ENCODE peak calls at places on chromosome 16, in four cellular contexts. One of them, this sample, is unnamed.

GRCh38 chr16:19093631-19094541 is 19.9 kb upstream of the ITPRIPL2 start:
- DNase-seq in heart left ventricle: no peak
- DNase-seq in tibial nerve: no peak
- DNase-seq in mucosa of descending colon: no peak
- DNase-seq in this sample: no peak

GRCh38 chr16:51538707-51539604 is 387.9 kb upstream of the SALL1 start:
- DNase-seq in heart left ventricle: no peak
- DNase-seq in tibial nerve: no peak
- DNase-seq in mucosa of descending colon: no peak
- DNase-seq in this sample: no peak

GRCh38 chr16:84150926-84151325 is 5.8 kb downstream of the DNAAF1 start:
- DNase-seq in heart left ventricle: no peak
- DNase-seq in tibial nerve: no peak
- DNase-seq in mucosa of descending colon: no peak
- DNase-seq in this sample: no peak

GRCh38 chr16:67169642-67170167 is 633 bp upstream of the NOL3 start:
- DNase-seq in heart left ventricle: no peak
- DNase-seq in tibial nerve: no peak
- DNase-seq in mucosa of descending colon: peak
- DNase-seq in this sample: no peak

GRCh38 chr16:12314786-12315185 is 338.3 kb downstream of the SNX29 start:
- DNase-seq in heart left ventricle: no peak
- DNase-seq in tibial nerve: no peak
- DNase-seq in mucosa of descending colon: no peak
- DNase-seq in this sample: no peak

GRCh38 chr16:85418978-85419491 is 194.1 kb upstream of the GSE1 start:
- DNase-seq in heart left ventricle: no peak
- DNase-seq in tibial nerve: no peak
- DNase-seq in mucosa of descending colon: peak
- DNase-seq in this sample: no peak

GRCh38 chr16:2821483-2822157 is 4.6 kb downstream of the PRSS21 start:
- DNase-seq in heart left ventricle: no peak
- DNase-seq in tibial nerve: peak
- DNase-seq in mucosa of descending colon: no peak
- DNase-seq in this sample: no peak

GRCh38 chr16:72013389-72013788 is 4.8 kb downstream of the DHODH start:
- DNase-seq in heart left ventricle: peak
- DNase-seq in tibial nerve: no peak
- DNase-seq in mucosa of descending colon: no peak
- DNase-seq in this sample: no peak

GRCh38 chr16:11989238-11990160 is 13.0 kb downstream of the SNX29 start:
- DNase-seq in heart left ventricle: peak
- DNase-seq in tibial nerve: no peak
- DNase-seq in mucosa of descending colon: no peak
- DNase-seq in this sample: no peak

GRCh38 chr16:65524231-65524630 is 402.4 kb upstream of the CDH11 start:
- DNase-seq in heart left ventricle: no peak
- DNase-seq in tibial nerve: no peak
- DNase-seq in mucosa of descending colon: no peak
- DNase-seq in this sample: no peak

GRCh38 chr16:66566051-66566901 is at the start of gene CMTM1:
- DNase-seq in heart left ventricle: no peak
- DNase-seq in tibial nerve: no peak
- DNase-seq in mucosa of descending colon: no peak
- DNase-seq in this sample: no peak

GRCh38 chr16:3058173-3059030 is 7.0 kb upstream of the IL32 start:
- DNase-seq in heart left ventricle: peak
- DNase-seq in tibial nerve: no peak
- DNase-seq in mucosa of descending colon: peak
- DNase-seq in this sample: peak

GRCh38 chr16:78659668-78660217 is 560.3 kb downstream of the WWOX start:
- DNase-seq in heart left ventricle: no peak
- DNase-seq in tibial nerve: no peak
- DNase-seq in mucosa of descending colon: no peak
- DNase-seq in this sample: no peak

GRCh38 chr16:23668225-23668624 is 10.5 kb upstream of the PLK1 start:
- DNase-seq in heart left ventricle: no peak
- DNase-seq in tibial nerve: no peak
- DNase-seq in mucosa of descending colon: no peak
- DNase-seq in this sample: no peak

GRCh38 chr16:49463529-49463928 is 89.9 kb downstream of the C16orf78 start:
- DNase-seq in heart left ventricle: no peak
- DNase-seq in tibial nerve: no peak
- DNase-seq in mucosa of descending colon: no peak
- DNase-seq in this sample: no peak

GRCh38 chr16:12801511-12802042 is 2.1 kb downstream of the CPPED1 start:
- DNase-seq in heart left ventricle: peak
- DNase-seq in tibial nerve: no peak
- DNase-seq in mucosa of descending colon: no peak
- DNase-seq in this sample: no peak

GRCh38 chr16:49276646-49277385 is 4.8 kb downstream of the CBLN1 start:
- DNase-seq in heart left ventricle: no peak
- DNase-seq in tibial nerve: no peak
- DNase-seq in mucosa of descending colon: no peak
- DNase-seq in this sample: no peak

GRCh38 chr16:67441907-67442306 is 11.0 kb downstream of the HSD11B2 start:
- DNase-seq in heart left ventricle: no peak
- DNase-seq in tibial nerve: no peak
- DNase-seq in mucosa of descending colon: no peak
- DNase-seq in this sample: no peak

GRCh38 chr16:56969769-56970168 is 8.0 kb downstream of the CETP start:
- DNase-seq in heart left ventricle: no peak
- DNase-seq in tibial nerve: no peak
- DNase-seq in mucosa of descending colon: no peak
- DNase-seq in this sample: no peak

GRCh38 chr16:19114359-19115147 is 789 bp downstream of the ITPRIPL2 start:
- DNase-seq in heart left ventricle: peak
- DNase-seq in tibial nerve: peak
- DNase-seq in mucosa of descending colon: peak
- DNase-seq in this sample: peak

GRCh38 chr16:23877107-23878070 is 41.6 kb downstream of the PRKCB start:
- DNase-seq in heart left ventricle: no peak
- DNase-seq in tibial nerve: no peak
- DNase-seq in mucosa of descending colon: no peak
- DNase-seq in this sample: no peak

GRCh38 chr16:75471723-75472634 is 7.5 kb upstream of the TMEM170A start:
- DNase-seq in heart left ventricle: peak
- DNase-seq in tibial nerve: peak
- DNase-seq in mucosa of descending colon: no peak
- DNase-seq in this sample: no peak

GRCh38 chr16:78925071-78925714 is 675.3 kb downstream of the MAF start:
- DNase-seq in heart left ventricle: no peak
- DNase-seq in tibial nerve: no peak
- DNase-seq in mucosa of descending colon: no peak
- DNase-seq in this sample: peak

GRCh38 chr16:50360779-50361178 is 8.0 kb downstream of the BRD7 start:
- DNase-seq in heart left ventricle: no peak
- DNase-seq in tibial nerve: no peak
- DNase-seq in mucosa of descending colon: no peak
- DNase-seq in this sample: no peak

GRCh38 chr16:7644171-7644570 is 311.5 kb downstream of the RBFOX1 start:
- DNase-seq in heart left ventricle: no peak
- DNase-seq in tibial nerve: no peak
- DNase-seq in mucosa of descending colon: no peak
- DNase-seq in this sample: no peak

GRCh38 chr16:23101012-23101550 is 48.2 kb downstream of the USP31 start:
- DNase-seq in heart left ventricle: no peak
- DNase-seq in tibial nerve: no peak
- DNase-seq in mucosa of descending colon: no peak
- DNase-seq in this sample: no peak

GRCh38 chr16:12815361-12815760 is 11.7 kb upstream of the CPPED1 start:
- DNase-seq in heart left ventricle: no peak
- DNase-seq in tibial nerve: no peak
- DNase-seq in mucosa of descending colon: no peak
- DNase-seq in this sample: no peak

GRCh38 chr16:69465083-69465721 is 40.8 kb downstream of the CYB5B start:
- DNase-seq in heart left ventricle: no peak
- DNase-seq in tibial nerve: no peak
- DNase-seq in mucosa of descending colon: no peak
- DNase-seq in this sample: no peak

GRCh38 chr16:73319747-73320146 is 271.8 kb upstream of the ZFHX3 start:
- DNase-seq in heart left ventricle: no peak
- DNase-seq in tibial nerve: no peak
- DNase-seq in mucosa of descending colon: no peak
- DNase-seq in this sample: no peak

GRCh38 chr16:15509593-15510520 is 75.5 kb downstream of the BMERB1 start:
- DNase-seq in heart left ventricle: no peak
- DNase-seq in tibial nerve: no peak
- DNase-seq in mucosa of descending colon: no peak
- DNase-seq in this sample: no peak

GRCh38 chr16:65489531-65490023 is 367.7 kb upstream of the CDH11 start:
- DNase-seq in heart left ventricle: no peak
- DNase-seq in tibial nerve: no peak
- DNase-seq in mucosa of descending colon: no peak
- DNase-seq in this sample: no peak

DNA sequence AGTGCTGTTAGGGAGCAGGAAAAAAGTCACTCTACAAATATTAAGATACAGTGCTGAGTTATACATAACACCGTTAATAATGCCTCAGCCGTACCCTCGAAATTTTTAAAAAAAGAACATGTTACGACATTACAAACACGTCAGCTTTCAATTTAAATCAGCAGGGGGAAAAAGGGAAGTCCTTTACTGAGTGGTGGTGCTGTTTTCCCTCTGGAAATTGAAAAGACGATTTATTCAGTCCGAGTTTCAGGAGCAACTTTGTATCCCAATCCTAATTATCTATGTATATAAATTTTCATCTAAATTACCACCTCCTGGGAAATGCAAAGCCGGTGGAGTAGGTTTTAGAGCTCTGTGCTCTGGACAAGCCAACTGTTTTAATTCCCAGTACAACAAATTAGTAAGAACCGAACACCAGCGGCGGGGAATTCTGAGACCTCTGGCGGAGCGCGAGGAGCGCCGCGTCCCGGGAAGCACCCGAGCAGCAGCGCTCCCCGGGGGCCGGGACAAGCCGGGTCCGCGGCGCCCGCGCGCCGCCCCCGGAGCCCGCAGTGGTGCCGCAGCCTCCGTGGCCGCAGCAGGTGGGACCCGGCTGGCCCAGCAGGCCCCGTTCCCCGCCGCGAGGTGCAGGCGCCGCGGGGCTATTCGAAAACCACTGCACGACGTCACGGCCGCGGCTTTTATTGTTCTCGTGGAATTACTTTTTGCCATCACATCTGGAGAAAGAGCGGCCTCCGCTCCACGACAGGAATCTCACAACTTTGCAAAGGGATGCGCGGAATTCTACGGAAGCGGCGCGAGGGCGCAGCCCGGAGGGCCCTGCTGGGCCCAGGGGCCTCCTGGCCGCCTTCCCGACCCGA is 1.0 kb downstream of the NETO2 start:
- DNase-seq in heart left ventricle: peak
- DNase-seq in tibial nerve: no peak
- DNase-seq in mucosa of descending colon: peak
- DNase-seq in this sample: peak
- TF ChIP-seq CTCF in heart left ventricle: no peak
- TF ChIP-seq CTCF in tibial nerve: no peak
- TF ChIP-seq CTCF in mucosa of descending colon: no peak
- TF ChIP-seq CTCF in this sample: no peak

DNA sequence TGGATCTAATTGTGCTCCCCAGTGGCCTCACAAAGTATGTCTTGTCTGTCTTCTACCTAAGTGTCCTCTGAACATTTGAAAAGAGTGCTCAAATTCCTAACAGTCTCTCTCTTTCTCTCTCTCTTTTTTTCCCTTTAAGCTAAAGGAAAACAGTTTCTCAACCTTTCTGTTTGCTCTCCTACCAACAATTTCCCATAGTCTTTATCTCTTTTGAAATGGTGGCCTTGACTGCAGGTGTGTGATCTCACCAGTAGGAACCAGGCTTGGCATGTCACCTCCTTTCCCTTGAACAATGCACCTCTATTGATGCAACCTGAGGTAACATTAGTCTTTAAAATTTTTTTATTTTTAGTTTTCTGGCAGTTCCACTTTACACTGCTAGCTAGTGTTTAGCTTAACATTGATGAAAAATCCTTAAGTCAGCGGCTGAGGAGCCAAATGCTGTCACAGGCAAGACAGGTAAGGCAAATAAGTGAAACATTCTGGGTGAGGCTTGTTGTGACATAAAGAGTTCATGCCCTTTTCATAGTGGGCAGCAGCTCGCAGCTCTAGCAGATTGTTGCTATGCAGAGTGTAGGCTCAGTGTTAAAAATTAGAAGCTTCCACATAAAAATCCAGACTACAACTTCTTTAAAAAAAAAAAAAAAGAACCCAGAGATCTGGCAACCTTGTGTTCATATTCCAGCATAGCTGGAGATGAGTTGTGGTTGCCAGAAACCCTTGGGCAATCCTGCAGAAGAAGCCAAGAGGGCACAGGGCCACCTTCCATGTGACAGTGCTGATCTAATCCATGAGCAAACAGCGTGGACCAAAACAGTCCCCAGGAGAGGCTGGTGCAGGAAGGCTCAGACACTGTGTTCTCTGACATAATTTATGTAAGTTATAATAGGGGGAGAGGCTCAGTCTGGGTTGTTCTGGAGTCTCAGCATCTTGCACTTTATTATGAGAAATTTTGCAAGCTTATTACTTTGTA is 273.6 kb downstream of the HAPSTR1 start:
- DNase-seq in heart left ventricle: peak
- DNase-seq in tibial nerve: peak
- DNase-seq in mucosa of descending colon: peak
- DNase-seq in this sample: peak
- TF ChIP-seq CTCF in heart left ventricle: no peak
- TF ChIP-seq CTCF in tibial nerve: no peak
- TF ChIP-seq CTCF in mucosa of descending colon: no peak
- TF ChIP-seq CTCF in this sample: no peak

GRCh38 chr16:89410794-89411309 is 79.5 kb downstream of the ANKRD11 start:
- DNase-seq in heart left ventricle: peak
- DNase-seq in tibial nerve: peak
- DNase-seq in mucosa of descending colon: peak
- DNase-seq in this sample: peak
- TF ChIP-seq CTCF in heart left ventricle: no peak
- TF ChIP-seq CTCF in tibial nerve: no peak
- TF ChIP-seq CTCF in mucosa of descending colon: no peak
- TF ChIP-seq CTCF in this sample: peak

DNA sequence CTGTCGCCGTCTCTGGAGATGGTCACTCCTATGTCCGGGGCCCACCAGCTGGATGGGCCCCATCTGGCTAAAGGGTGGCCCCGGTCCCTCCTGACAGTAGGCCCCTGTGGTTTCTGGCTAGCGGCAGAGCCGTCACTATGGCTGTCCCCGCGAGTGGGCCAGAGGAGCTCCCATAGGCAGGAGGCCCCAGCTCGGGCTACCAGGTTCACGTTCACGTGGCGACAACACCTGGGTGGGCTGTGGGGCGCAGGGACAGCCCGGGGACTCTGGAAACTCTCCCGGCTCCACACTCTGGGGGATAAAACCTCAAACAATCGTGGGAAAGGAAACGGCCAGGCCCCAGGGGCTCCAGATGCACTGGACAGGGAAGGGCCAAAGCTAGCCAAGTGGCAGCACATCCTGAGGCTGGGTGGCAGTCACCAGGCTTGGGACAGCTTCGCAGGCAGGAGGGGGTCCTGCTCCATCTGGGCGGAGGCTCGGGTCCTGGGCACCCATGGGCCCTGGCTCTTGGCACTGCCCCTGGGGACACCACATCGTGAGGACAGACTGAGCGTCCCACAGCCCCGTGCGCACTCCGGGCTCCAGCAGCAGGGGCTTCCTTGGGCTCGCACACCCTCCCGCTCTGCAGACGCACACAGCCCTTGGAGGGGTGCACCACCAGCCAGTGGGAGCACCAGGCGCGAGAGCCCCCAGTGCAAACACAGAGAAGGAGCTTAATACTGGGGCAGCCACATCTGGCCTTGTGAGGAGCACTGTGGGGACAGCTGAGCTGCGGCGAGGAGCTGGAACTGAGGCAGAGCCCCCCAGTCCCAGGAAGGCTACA is 4.5 kb downstream of the RNF166 start:
- DNase-seq in heart left ventricle: no peak
- DNase-seq in tibial nerve: no peak
- DNase-seq in mucosa of descending colon: no peak
- DNase-seq in this sample: peak
- TF ChIP-seq CTCF in heart left ventricle: no peak
- TF ChIP-seq CTCF in tibial nerve: no peak
- TF ChIP-seq CTCF in mucosa of descending colon: no peak
- TF ChIP-seq CTCF in this sample: no peak

This sample was measured in heart right ventricle.